ENCODE peak calls at places on chromosome 5, in ten cellular contexts. P is activated CD8-positive, alpha-beta memory T cell treated with anti-CD3 and anti-CD28 coated beads for 24 hours; X is fibroblast of pulmonary artery; I is EL; A is posterior cingulate gyrus; D is AG10803; V is COR-L47; K is A549; L is renal cortical epithelial cell; N is activated CD4-positive, alpha-beta T cell treated with anti-CD3 and anti-CD28 coated beads, Interleukin-2, amount 50 U/mL, for 1 hour. T is an unnamed sample.

GRCh38 chr5:14212838-14213237 is 69.7 kb downstream of the TRIO start:
- DNase-seq in P (no peak), X (no peak), I (no peak), A (no peak), D (no peak), V (no peak), K (no peak), L (peak), N (no peak), T (no peak)

GRCh38 chr5:14510156-14510734 is 71.3 kb upstream of the OTULINL start:
- DNase-seq in P (no peak), X (no peak), I (no peak), A (peak), D (no peak), V (no peak), K (no peak), L (no peak), N (no peak), T (no peak)

GRCh38 chr5:129410488-129410887 is 49.6 kb upstream of the ADAMTS19 start:
- DNase-seq in P (no peak), X (no peak), I (no peak), A (no peak), D (no peak), V (no peak), K (no peak), L (no peak), N (no peak), T (peak)

GRCh38 chr5:60960591-60960990 is 15.6 kb downstream of the NDUFAF2 start:
- DNase-seq in P (no peak), X (peak), I (peak), A (no peak), D (peak), V (no peak), K (no peak), L (peak), N (no peak), T (peak)

GRCh38 chr5:43227655-43228054 is 35.6 kb downstream of the NIM1K start:
- DNase-seq in P (no peak), X (peak), I (peak), A (no peak), D (peak), V (no peak), K (peak), L (peak), N (no peak), T (peak)

GRCh38 chr5:41246376-41246775 is 33.0 kb upstream of the C6 start:
- DNase-seq in P (no peak), X (peak), I (peak), A (no peak), D (peak), V (no peak), K (peak), L (peak), N (no peak), T (peak)

GRCh38 chr5:134995850-134996402 is 28.2 kb downstream of the CATSPER3 start:
- DNase-seq in P (no peak), X (no peak), I (no peak), A (no peak), D (no peak), V (no peak), K (no peak), L (no peak), N (no peak), T (no peak)

GRCh38 chr5:135437796-135438560 is 9.2 kb downstream of the DCANP1 start:
- DNase-seq in P (peak), X (peak), I (peak), A (no peak), D (peak), V (peak), K (no peak), L (peak), N (no peak), T (peak)

GRCh38 chr5:74949976-74950375 is 83.8 kb upstream of the FAM169A start:
- DNase-seq in P (no peak), X (no peak), I (peak), A (no peak), D (peak), V (no peak), K (no peak), L (no peak), N (no peak), T (no peak)

GRCh38 chr5:125499969-125500368 is 753.5 kb upstream of the ZNF608 start:
- DNase-seq in P (no peak), X (no peak), I (no peak), A (no peak), D (no peak), V (peak), K (no peak), L (no peak), N (no peak), T (no peak)

GRCh38 chr5:20514145-20514544 is 526.1 kb upstream of the CDH18 start:
- DNase-seq in P (no peak), X (no peak), I (no peak), A (no peak), D (no peak), V (no peak), K (no peak), L (no peak), N (no peak), T (no peak)

GRCh38 chr5:76579166-76579765 is 43.9 kb downstream of the F2RL2 start:
- DNase-seq in P (no peak), X (peak), I (peak), A (no peak), D (peak), V (no peak), K (no peak), L (peak), N (no peak), T (no peak)

GRCh38 chr5:43007911-43008368 is 32.2 kb downstream of the ANXA2R start:
- DNase-seq in P (peak), X (peak), I (peak), A (no peak), D (peak), V (peak), K (peak), L (no peak), N (peak), T (peak)

GRCh38 chr5:178460598-178461425 is 129.4 kb downstream of the COL23A1 start:
- DNase-seq in P (peak), X (peak), I (peak), A (peak), D (peak), V (no peak), K (peak), L (peak), N (peak), T (peak)

GRCh38 chr5:32428426-32428825 is 16.1 kb downstream of the ZFR start:
- DNase-seq in P (no peak), X (no peak), I (no peak), A (no peak), D (no peak), V (no peak), K (no peak), L (no peak), N (no peak), T (no peak)

GRCh38 chr5:78361226-78361993 is 993 bp downstream of the SCAMP1 start:
- DNase-seq in P (no peak), X (peak), I (peak), A (no peak), D (peak), V (peak), K (peak), L (peak), N (no peak), T (peak)

GRCh38 chr5:96699186-96699820 is 37.1 kb downstream of the CAST start:
- DNase-seq in P (no peak), X (peak), I (peak), A (no peak), D (no peak), V (no peak), K (no peak), L (peak), N (no peak), T (peak)

GRCh38 chr5:2329741-2330140 is 421.7 kb downstream of the IRX2 start:
- DNase-seq in P (no peak), X (no peak), I (no peak), A (no peak), D (no peak), V (no peak), K (no peak), L (no peak), N (no peak), T (no peak)

GRCh38 chr5:172754957-172755356 is 16.0 kb downstream of the DUSP1 start:
- DNase-seq in P (no peak), X (no peak), I (no peak), A (no peak), D (no peak), V (no peak), K (no peak), L (no peak), N (no peak), T (no peak)

GRCh38 chr5:44774279-44774880 is 34.4 kb upstream of the MRPS30 start:
- DNase-seq in P (no peak), X (peak), I (peak), A (no peak), D (peak), V (peak), K (peak), L (peak), N (no peak), T (peak)

GRCh38 chr5:100623719-100624118 is 88.5 kb downstream of the FAM174A start:
- DNase-seq in P (no peak), X (peak), I (peak), A (no peak), D (peak), V (peak), K (no peak), L (peak), N (no peak), T (peak)

GRCh38 chr5:135332519-135333150 is 66.4 kb downstream of the MACROH2A1 start:
- DNase-seq in P (no peak), X (peak), I (peak), A (no peak), D (peak), V (peak), K (peak), L (peak), N (no peak), T (peak)

GRCh38 chr5:151115272-151115905 is 34.6 kb upstream of the TNIP1 start:
- DNase-seq in P (peak), X (peak), I (peak), A (peak), D (peak), V (peak), K (peak), L (peak), N (peak), T (peak)